ENCODE peak calls at places on chromosomes 6 and 20, in four cellular contexts. J is brain microvascular endothelial cell, Z is astrocyte of the cerebellum, E is GM13976. B is an unnamed sample.

GRCh38 chr6:6003334-6004146 is 3.2 kb downstream of the NRN1 start:
- DNase-seq in J (peak), Z (no peak), E (peak), B (no peak)

GRCh38 chr6:130065616-130066015 is 47.2 kb downstream of the L3MBTL3 start:
- DNase-seq in J (no peak), Z (no peak), E (no peak), B (no peak)

GRCh38 chr6:84263557-84263956 is 36.1 kb upstream of the CEP162 start:
- DNase-seq in J (peak), Z (no peak), E (no peak), B (no peak)

GRCh38 chr6:158524311-158524710 is 35.6 kb upstream of the TMEM181 start:
- DNase-seq in J (no peak), Z (no peak), E (no peak), B (no peak)

GRCh38 chr6:161068296-161068695 is 76.7 kb downstream of the MAP3K4 start:
- DNase-seq in J (no peak), Z (no peak), E (no peak), B (no peak)

GRCh38 chr20:59195316-59195993 is 31.8 kb downstream of the ZNF831 start:
- DNase-seq in J (no peak), Z (no peak), E (no peak), B (no peak)

GRCh38 chr6:12051861-12052368 is 39.8 kb downstream of the HIVEP1 start:
- DNase-seq in J (no peak), Z (peak), E (peak), B (peak)

GRCh38 chr20:4973330-4974097 is 27.8 kb downstream of the SLC23A2 start:
- DNase-seq in J (peak), Z (no peak), E (peak), B (peak)

GRCh38 chr20:62584671-62585512 is 57.4 kb upstream of the SLCO4A1 start:
- DNase-seq in J (no peak), Z (no peak), E (no peak), B (no peak)

GRCh38 chr6:168895102-168895812 is 358.4 kb downstream of the THBS2 start:
- DNase-seq in J (peak), Z (peak), E (peak), B (peak)

GRCh38 chr20:57263767-57264150 is 2.7 kb downstream of the BMP7 start:
- DNase-seq in J (no peak), Z (no peak), E (no peak), B (no peak)

GRCh38 chr6:146785001-146785585 is 186.3 kb downstream of the ADGB start:
- DNase-seq in J (peak), Z (no peak), E (peak), B (peak)

GRCh38 chr6:48213076-48213788 is 102.2 kb upstream of the PTCHD4 start:
- DNase-seq in J (no peak), Z (no peak), E (no peak), B (no peak)

GRCh38 chr20:54172856-54173652 is 732 bp downstream of the CYP24A1 start:
- DNase-seq in J (no peak), Z (no peak), E (peak), B (peak)

GRCh38 chr6:56695702-56696101 is 53.0 kb upstream of the DST start:
- DNase-seq in J (no peak), Z (no peak), E (no peak), B (peak)

GRCh38 chr6:17396256-17396655 is 2.9 kb downstream of the CAP2 start:
- DNase-seq in J (no peak), Z (no peak), E (no peak), B (no peak)

GRCh38 chr6:25415701-25416100 is 136.5 kb downstream of the CARMIL1 start:
- DNase-seq in J (no peak), Z (no peak), E (no peak), B (no peak)

GRCh38 chr20:63967330-63968135 is 2.2 kb downstream of the ZNF512B start:
- DNase-seq in J (no peak), Z (no peak), E (no peak), B (no peak)

GRCh38 chr6:122063090-122063489 is 336.4 kb upstream of the HSF2 start:
- DNase-seq in J (no peak), Z (no peak), E (no peak), B (no peak)

GRCh38 chr6:115058414-115059211 is 715.8 kb upstream of the HS3ST5 start:
- DNase-seq in J (no peak), Z (no peak), E (no peak), B (no peak)

GRCh38 chr6:46655803-46656202 is 3.0 kb downstream of the SLC25A27 start:
- DNase-seq in J (no peak), Z (no peak), E (no peak), B (no peak)

GRCh38 chr6:68743099-68743498 is 108.0 kb downstream of the ADGRB3 start:
- DNase-seq in J (no peak), Z (no peak), E (no peak), B (no peak)

GRCh38 chr20:41617059-41617921 is 887 bp downstream of the CHD6 start:
- DNase-seq in J (peak), Z (no peak), E (peak), B (peak)

GRCh38 chr6:42841844-42842584 is 37.4 kb upstream of the RPL7L1 start:
- DNase-seq in J (no peak), Z (no peak), E (no peak), B (no peak)

GRCh38 chr6:112087916-112088315 is 525 bp downstream of the FAM229B start:
- DNase-seq in J (no peak), Z (no peak), E (no peak), B (no peak)

GRCh38 chr6:41272591-41273175 is 13.8 kb downstream of the TREM1 start:
- DNase-seq in J (no peak), Z (no peak), E (peak), B (no peak)

GRCh38 chr6:163180874-163181541 is 233.5 kb upstream of the QKI start:
- DNase-seq in J (peak), Z (peak), E (peak), B (peak)

DNA sequence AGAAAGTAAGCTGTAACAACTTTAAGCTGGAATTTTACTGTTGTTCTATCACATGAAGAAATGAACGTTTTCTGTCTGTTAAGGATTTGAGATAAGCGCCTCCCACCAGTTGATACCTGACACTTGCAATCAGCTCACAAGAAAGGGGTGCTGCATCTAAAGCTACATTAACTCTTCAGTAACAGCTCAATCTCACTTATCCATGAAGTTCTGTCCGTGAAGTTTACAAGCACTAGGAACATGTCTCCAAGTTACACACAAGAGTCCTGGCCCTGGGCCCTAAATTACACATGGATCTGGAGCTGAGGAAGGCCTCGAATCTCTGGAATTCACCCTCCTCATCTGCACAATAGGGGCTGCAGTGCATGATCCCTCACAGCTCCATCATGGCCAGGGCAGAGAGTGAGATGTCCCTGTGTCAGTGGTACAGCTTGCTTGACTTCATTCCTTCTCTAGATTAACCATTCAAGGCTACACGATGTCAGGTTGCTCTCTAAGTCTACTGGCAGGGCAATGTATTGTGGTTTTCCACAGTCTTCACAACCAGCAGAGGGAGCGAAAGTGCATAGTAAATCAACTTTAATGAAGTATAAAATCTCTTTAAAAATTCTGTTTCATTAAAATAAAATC is 182.4 kb upstream of the MCHR2 start:
- DNase-seq in J (peak), Z (peak), E (no peak), B (peak)
- TF ChIP-seq CTCF in J (peak), Z (peak), E (no peak), B (peak)

DNA sequence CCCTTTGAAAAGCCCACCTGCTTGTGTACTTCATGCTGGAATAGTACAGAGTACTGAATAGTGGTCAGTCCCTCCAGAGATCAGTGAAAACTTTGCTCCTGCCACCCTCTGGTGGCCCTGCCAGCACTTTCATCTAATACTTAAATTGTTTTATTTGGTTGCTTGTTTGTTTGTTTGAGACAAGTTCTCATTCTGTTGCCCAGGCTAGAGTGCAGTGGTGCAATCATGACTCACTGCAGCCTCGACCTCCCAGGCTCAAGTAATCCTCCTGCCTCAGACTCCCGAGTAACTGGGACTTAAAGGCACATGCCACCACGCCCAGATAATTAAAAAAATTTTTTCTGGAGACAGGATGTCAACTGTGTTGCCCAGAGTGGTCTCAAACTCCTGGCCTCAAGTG is 9.1 kb downstream of the FAM83D start:
- DNase-seq in J (peak), Z (no peak), E (no peak), B (peak)
- TF ChIP-seq CTCF in J (peak), Z (peak), E (no peak), B (peak)

GRCh38 chr6:13272131-13273046 is 55.9 kb downstream of the TBC1D7 start:
- DNase-seq in J (no peak), Z (no peak), E (peak), B (no peak)
- TF ChIP-seq CTCF in J (no peak), Z (no peak), E (peak), B (no peak)

DNA sequence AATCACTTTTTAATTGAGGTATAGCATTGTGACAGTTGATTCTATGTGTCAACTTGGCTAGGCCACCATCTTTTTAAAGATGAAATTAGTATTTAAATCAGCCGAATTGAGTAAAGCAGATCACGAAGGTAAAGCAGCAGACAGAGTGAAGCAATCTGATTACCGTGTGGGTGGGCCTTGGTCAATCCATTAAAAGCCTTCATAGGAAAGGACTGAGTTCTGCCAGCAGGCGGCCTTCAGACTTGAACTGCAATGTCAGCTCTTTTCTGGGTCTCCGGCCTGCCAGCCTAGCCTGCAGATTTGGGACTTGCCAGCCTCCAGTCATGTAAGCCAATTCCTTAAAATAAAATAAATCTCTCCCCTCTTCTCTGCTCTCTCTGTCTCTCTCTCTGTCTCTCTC is 22.4 kb upstream of the TGM2 start:
- DNase-seq in J (no peak), Z (no peak), E (no peak), B (no peak)
- TF ChIP-seq CTCF in J (peak), Z (peak), E (no peak), B (peak)